ENCODE peak calls at places on chromosomes 5 and 9, in nine cellular contexts. J is aorta, U is lower leg skin, V is psoas muscle, B is right lobe of liver, W is NCI-H460, T is chondrocyte, K is H9, M is WERI-Rb-1. G is an unnamed sample.
A peak's percentile ranks its signal among the peaks of the same experiment; 100 is the strongest.

GRCh38 chr9:33439731-33440130 is 7.7 kb downstream of the AQP3 start:
- DNase-seq in M (no peak), J (no peak), U (no peak), W (no peak), B (no peak), K (no peak), V (no peak), T (no peak), G (no peak)

GRCh38 chr9:5631021-5631420 is 2.1 kb downstream of the RIC1 start:
- DNase-seq in U (no peak), B (no peak), J (no peak), M (no peak), T (no peak), V (no peak), W (no peak), K (no peak), G (no peak)

GRCh38 chr9:123893831-123894460 is 36.0 kb downstream of the DENND1A start:
- DNase-seq in B (no peak), U (no peak), M (no peak), V (no peak), W (peak; percentile 44), K (no peak), J (no peak), T (no peak), G (no peak)

GRCh38 chr9:33884856-33885701 is 68.1 kb downstream of the UBE2R2 start:
- DNase-seq in K (no peak), M (no peak), W (no peak), V (no peak), U (no peak), T (no peak), B (no peak), J (no peak), G (no peak)

GRCh38 chr9:127877566-127877998 is at the start of gene AK1:
- DNase-seq in K (peak; percentile 65), W (peak; percentile 56), V (peak; percentile 83), M (peak; percentile 91), J (peak; percentile 88), T (no peak), U (no peak), B (peak; percentile 88), G (peak; percentile 83)

GRCh38 chr9:87494970-87495471 is 2.6 kb upstream of the DAPK1 start:
- DNase-seq in T (no peak), M (peak; percentile 53), K (no peak), U (peak; percentile 45), W (no peak), J (no peak), V (no peak), B (no peak), G (peak; percentile 32)

GRCh38 chr5:2455878-2456277 is 295.6 kb downstream of the IRX2 start:
- DNase-seq in M (no peak), T (no peak), J (no peak), W (no peak), U (no peak), K (no peak), V (no peak), B (no peak), G (no peak)

GRCh38 chr5:118606940-118607339 is 381.4 kb downstream of the DTWD2 start:
- DNase-seq in V (peak; percentile 10), T (no peak), W (no peak), J (no peak), M (no peak), K (no peak), U (no peak), B (no peak), G (no peak)

GRCh38 chr9:2469681-2470141 is 151.9 kb upstream of the VLDLR start:
- DNase-seq in W (no peak), K (peak; percentile 46), V (no peak), M (peak; percentile 73), J (no peak), U (no peak), B (no peak), T (no peak), G (no peak)

GRCh38 chr9:81592890-81593271 is 96.5 kb downstream of the TLE1 start:
- DNase-seq in K (no peak), J (peak; percentile 86), V (peak; percentile 43), M (no peak), B (peak; percentile 65), W (no peak), U (peak; percentile 32), T (no peak), G (peak; percentile 30)

GRCh38 chr9:109916316-109916715 is 136.3 kb downstream of the PALM2AKAP2 start:
- DNase-seq in U (no peak), V (no peak), W (no peak), M (no peak), K (no peak), T (no peak), J (no peak), B (no peak), G (peak; percentile 67)

GRCh38 chr5:172303996-172304335 is 20.4 kb upstream of the UBTD2 start:
- DNase-seq in V (no peak), J (no peak), K (no peak), W (no peak), U (no peak), M (no peak), T (no peak), B (no peak), G (no peak)

GRCh38 chr9:109101810-109102209 is 17.9 kb downstream of the TMEM245 start:
- DNase-seq in M (no peak), U (peak; percentile 29), V (no peak), T (no peak), B (no peak), J (no peak), W (no peak), K (no peak), G (no peak)

GRCh38 chr5:32044904-32045303 is 129.2 kb downstream of the GOLPH3 start:
- DNase-seq in K (no peak), M (no peak), J (no peak), B (no peak), W (no peak), U (no peak), V (no peak), T (no peak), G (no peak)

GRCh38 chr5:150519978-150520377 is 12.0 kb downstream of the NDST1 start:
- DNase-seq in W (no peak), U (no peak), V (no peak), B (no peak), M (no peak), T (no peak), K (no peak), J (no peak), G (no peak)

GRCh38 chr5:79025054-79025465 is 40.0 kb upstream of the ARSB start:
- DNase-seq in T (no peak), K (peak; percentile 61), B (peak; percentile 73), U (peak; percentile 33), V (peak; percentile 55), J (peak; percentile 71), M (peak; percentile 65), W (peak; percentile 48), G (peak; percentile 6)

GRCh38 chr9:94847486-94847885 is 121.0 kb downstream of the AOPEP start:
- DNase-seq in B (no peak), J (no peak), K (no peak), T (no peak), U (no peak), W (no peak), V (no peak), M (no peak), G (no peak)

GRCh38 chr9:137902646-137903045 is 25.1 kb downstream of the CACNA1B start:
- DNase-seq in M (no peak), J (no peak), B (no peak), T (no peak), V (no peak), U (no peak), W (no peak), K (no peak), G (no peak)

GRCh38 chr5:76083555-76084495 is 642 bp downstream of the SV2C start:
- DNase-seq in V (no peak), B (no peak), T (no peak), M (peak; percentile 29), J (no peak), U (no peak), W (no peak), K (peak; percentile 75), G (no peak)

GRCh38 chr5:7759257-7759871 is 91.6 kb downstream of the CFAP90 start:
- DNase-seq in K (no peak), U (no peak), T (no peak), J (no peak), W (no peak), M (peak; percentile 44), B (no peak), V (no peak), G (no peak)

GRCh38 chr5:75355236-75355635 is 18.2 kb downstream of the HMGCR start:
- DNase-seq in V (no peak), W (no peak), T (no peak), K (no peak), J (no peak), U (no peak), B (no peak), M (no peak), G (no peak)

GRCh38 chr5:14767942-14768837 is 103.4 kb downstream of the ANKH start:
- DNase-seq in B (no peak), J (no peak), M (no peak), T (no peak), U (no peak), K (no peak), W (no peak), V (no peak), G (no peak)

GRCh38 chr5:54146906-54147305 is 163.5 kb downstream of the ARL15 start:
- DNase-seq in B (no peak), M (no peak), U (no peak), T (no peak), J (no peak), K (no peak), W (no peak), V (no peak), G (no peak)

GRCh38 chr5:60382761-60383160 is 317.2 kb downstream of the DEPDC1B start:
- DNase-seq in V (no peak), U (no peak), K (no peak), B (no peak), M (peak; percentile 20), W (peak; percentile 44), J (no peak), T (no peak), G (no peak)

GRCh38 chr5:54944364-54944763 is 41.0 kb downstream of the ESM1 start:
- DNase-seq in U (no peak), T (no peak), B (no peak), V (no peak), J (no peak), W (peak; percentile 36), K (no peak), M (no peak), G (no peak)

GRCh38 chr5:6359941-6360683 is 18.2 kb downstream of the MED10 start:
- DNase-seq in M (no peak), K (peak; percentile 72), V (no peak), W (no peak), J (no peak), T (no peak), B (no peak), U (no peak), G (no peak)

GRCh38 chr5:93579561-93580386 is 1.2 kb downstream of the NR2F1-AS1 start:
- DNase-seq in T (no peak), K (peak; percentile 64), J (peak; percentile 54), B (no peak), M (peak; percentile 50), V (peak; percentile 39), W (peak; percentile 20), U (no peak), G (no peak)

GRCh38 chr9:121156263-121156731 is 45.4 kb downstream of the RAB14 start:
- DNase-seq in W (no peak), U (peak; percentile 29), T (no peak), K (no peak), V (no peak), M (no peak), J (no peak), B (no peak), G (no peak)

GRCh38 chr9:94159069-94159915 is 75.0 kb downstream of the PTPDC1 start:
- DNase-seq in T (no peak), K (no peak), U (no peak), V (no peak), B (no peak), M (no peak), W (no peak), J (no peak), G (no peak)

G was measured in gastrocnemius medialis.